ENCODE peak calls at places on chromosomes 4 and X, in five cellular contexts. J is HFFc6, B is WTC11, W is GM20000, M is transverse colon. E is an unnamed sample.
A peak's percentile ranks its signal among the peaks of the same experiment; 100 is the strongest.

GRCh38 chr4:185665655-185666054 is 130.3 kb upstream of the PDLIM3 start:
- DNase-seq in B (no peak), M (no peak), W (no peak), J (no peak), E (no peak)

GRCh38 chrX:69096963-69097362 is 68.3 kb downstream of the PJA1 start:
- DNase-seq in B (no peak), J (no peak), W (no peak), M (no peak), E (no peak)

GRCh38 chr4:133151681-133152329 is 2.7 kb downstream of the PCDH10 start:
- DNase-seq in J (peak; percentile 32), M (no peak), B (peak; percentile 75), W (peak; percentile 8), E (no peak)

GRCh38 chr4:53816561-53816960 is 225.3 kb upstream of the LNX1 start:
- DNase-seq in B (no peak), J (peak; percentile 7), M (no peak), W (no peak), E (no peak)

GRCh38 chr4:87209182-87209581 is 11.2 kb downstream of the KLHL8 start:
- DNase-seq in J (no peak), M (no peak), W (no peak), B (no peak), E (no peak)

GRCh38 chr4:183081116-183081469 is 18.0 kb upstream of the WWC2 start:
- DNase-seq in B (no peak), W (no peak), M (no peak), J (no peak), E (no peak)

GRCh38 chr4:80185787-80186548 is 11.3 kb upstream of the PRDM8 start:
- DNase-seq in W (peak; percentile 12), M (no peak), B (no peak), J (no peak), E (no peak)

GRCh38 chr4:68175562-68176155 is 46.0 kb upstream of the TMPRSS11F start:
- DNase-seq in M (no peak), W (peak; percentile 59), B (no peak), J (peak; percentile 46), E (peak; percentile 12)

GRCh38 chrX:107449490-107450175 is at the start of gene FRMPD3:
- DNase-seq in M (no peak), W (no peak), J (no peak), B (no peak), E (no peak)

GRCh38 chrX:17521871-17522693 is 147.1 kb downstream of the NHS start:
- DNase-seq in W (no peak), B (peak; percentile 38), M (peak; percentile 28), J (no peak), E (no peak)

GRCh38 chr4:75494563-75494962 is 19.6 kb downstream of the RCHY1 start:
- DNase-seq in W (no peak), J (peak; percentile 71), M (no peak), B (no peak), E (no peak)

GRCh38 chr4:75495489-75495888 is 18.7 kb downstream of the RCHY1 start:
- DNase-seq in J (no peak), B (no peak), W (no peak), M (no peak), E (no peak)

GRCh38 chr4:75484195-75484594 is 30.0 kb downstream of the RCHY1 start:
- DNase-seq in M (no peak), J (no peak), B (no peak), W (no peak), E (no peak)

DNA sequence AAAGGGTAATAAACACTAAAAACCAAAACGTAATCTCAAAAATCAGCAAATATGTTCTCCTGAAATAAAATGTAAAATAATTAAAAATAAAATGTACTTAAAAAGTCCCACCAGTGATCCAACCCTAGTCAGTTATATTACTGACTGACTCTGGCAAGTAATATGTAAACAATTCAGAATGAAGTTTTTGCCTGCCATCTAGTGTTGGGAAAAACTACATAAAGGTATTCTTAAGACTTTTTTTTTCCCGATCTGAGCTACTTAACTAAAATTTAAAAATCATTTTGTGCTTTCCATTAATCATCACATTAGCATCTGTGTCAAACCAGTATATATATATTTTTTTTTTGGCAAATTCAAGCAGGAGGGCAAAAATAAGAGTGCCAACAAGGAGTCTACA is 24.0 kb downstream of the RCHY1 start:
- DNase-seq in W (no peak), J (peak; percentile 10), B (no peak), M (no peak), E (no peak)
- TF ChIP-seq CTCF in W (no peak), J (peak; percentile 66), B (no peak), M (peak; percentile 15), E (peak; percentile 32)

GRCh38 chr4:108830509-108831244 is 67.8 kb upstream of the ETNPPL start:
- DNase-seq in B (no peak), J (no peak), M (peak; percentile 39), W (no peak), E (no peak)

GRCh38 chr4:108829981-108830492 is 67.2 kb upstream of the ETNPPL start:
- DNase-seq in J (no peak), M (no peak), W (no peak), B (no peak), E (no peak)

GRCh38 chr4:108834167-108834566 is 71.3 kb upstream of the ETNPPL start:
- DNase-seq in B (no peak), M (no peak), J (peak; percentile 68), W (no peak), E (no peak)

GRCh38 chr4:108834787-108835384 is 72.0 kb upstream of the ETNPPL start:
- DNase-seq in B (no peak), M (no peak), W (peak; percentile 4), J (peak; percentile 65), E (no peak)

DNA sequence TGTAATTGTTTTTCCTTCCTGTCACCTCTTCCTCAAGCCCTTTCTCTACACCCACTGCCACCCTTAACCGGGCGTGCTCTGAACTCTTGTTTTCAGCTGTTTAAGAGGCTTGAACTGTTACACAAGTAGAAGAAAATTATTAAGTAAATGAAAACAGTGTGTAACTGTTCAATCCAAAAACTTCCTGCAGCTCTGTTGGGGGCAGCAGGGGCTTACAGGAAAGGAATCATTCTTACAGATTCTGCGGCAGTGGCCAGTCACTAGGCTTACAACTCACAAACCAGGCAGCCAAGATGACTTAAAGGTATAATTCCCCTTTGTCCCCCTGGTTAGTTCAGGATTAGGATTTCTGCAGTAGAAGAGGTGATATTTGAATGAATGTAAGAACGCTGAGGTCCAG is 70.2 kb upstream of the ETNPPL start:
- DNase-seq in M (no peak), J (peak; percentile 59), B (no peak), W (no peak), E (no peak)
- TF ChIP-seq CTCF in M (no peak), J (peak; percentile 53), B (no peak), W (no peak), E (peak; percentile 53)

DNA sequence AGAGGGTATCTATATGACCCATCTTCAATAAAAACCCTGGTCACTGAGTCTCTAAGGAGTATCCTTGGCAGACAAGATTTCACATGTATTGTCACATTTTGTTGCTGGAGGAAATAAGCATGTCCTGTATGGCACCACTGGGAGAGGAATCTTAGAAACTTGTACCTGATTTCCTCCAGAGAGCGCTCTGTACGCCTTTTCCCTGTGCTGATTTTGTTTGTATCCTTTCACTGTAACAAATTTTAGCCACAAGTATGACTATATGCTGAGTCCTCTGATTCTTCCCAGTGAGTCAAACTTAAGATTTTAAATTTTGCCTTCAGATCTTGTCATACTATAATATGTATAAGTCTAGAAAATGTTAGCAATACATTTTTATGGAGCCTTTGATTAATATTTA is 102.8 kb downstream of the ITIH6 start:
- DNase-seq in B (no peak), M (no peak), W (no peak), J (no peak), E (no peak)
- TF ChIP-seq CTCF in B (no peak), M (no peak), W (no peak), J (no peak), E (no peak)

GRCh38 chr4:84159767-84160166 is 339.3 kb downstream of the NKX6-1 start:
- DNase-seq in W (no peak), J (no peak), B (peak; percentile 67), M (no peak), E (no peak)
- TF ChIP-seq CTCF in W (no peak), J (peak; percentile 8), B (no peak), M (no peak), E (no peak)

GRCh38 chrX:24243692-24244091 is 70.2 kb downstream of the SUPT20HL2 start:
- DNase-seq in J (no peak), W (no peak), B (no peak), M (no peak), E (peak; percentile 67)

GRCh38 chrX:24242649-24243556 is 71.0 kb downstream of the SUPT20HL2 start:
- DNase-seq in B (no peak), J (no peak), M (peak; percentile 60), W (peak; percentile 25), E (peak; percentile 97)

GRCh38 chrX:24245201-24245600 is 68.7 kb downstream of the SUPT20HL2 start:
- DNase-seq in M (no peak), J (peak; percentile 65), W (no peak), B (no peak), E (peak; percentile 52)

GRCh38 chrX:24241822-24242648 is 71.8 kb downstream of the SUPT20HL2 start:
- DNase-seq in B (no peak), W (peak; percentile 15), M (no peak), J (no peak), E (no peak)
- TF ChIP-seq CTCF in B (no peak), W (peak; percentile 4), M (peak; percentile 13), J (peak; percentile 63), E (peak; percentile 32)

GRCh38 chrX:134761788-134762187 is 103.5 kb upstream of the PLAC1 start:
- DNase-seq in M (no peak), J (no peak), B (no peak), W (peak; percentile 4), E (no peak)
- TF ChIP-seq CTCF in M (no peak), J (peak; percentile 69), B (no peak), W (peak; percentile 31), E (peak; percentile 42)

GRCh38 chr4:32042486-32042885 is 1322.3 kb downstream of the PCDH7 start:
- DNase-seq in M (no peak), B (no peak), J (no peak), W (no peak), E (no peak)
- TF ChIP-seq CTCF in M (no peak), B (no peak), J (no peak), W (no peak), E (no peak)

DNA sequence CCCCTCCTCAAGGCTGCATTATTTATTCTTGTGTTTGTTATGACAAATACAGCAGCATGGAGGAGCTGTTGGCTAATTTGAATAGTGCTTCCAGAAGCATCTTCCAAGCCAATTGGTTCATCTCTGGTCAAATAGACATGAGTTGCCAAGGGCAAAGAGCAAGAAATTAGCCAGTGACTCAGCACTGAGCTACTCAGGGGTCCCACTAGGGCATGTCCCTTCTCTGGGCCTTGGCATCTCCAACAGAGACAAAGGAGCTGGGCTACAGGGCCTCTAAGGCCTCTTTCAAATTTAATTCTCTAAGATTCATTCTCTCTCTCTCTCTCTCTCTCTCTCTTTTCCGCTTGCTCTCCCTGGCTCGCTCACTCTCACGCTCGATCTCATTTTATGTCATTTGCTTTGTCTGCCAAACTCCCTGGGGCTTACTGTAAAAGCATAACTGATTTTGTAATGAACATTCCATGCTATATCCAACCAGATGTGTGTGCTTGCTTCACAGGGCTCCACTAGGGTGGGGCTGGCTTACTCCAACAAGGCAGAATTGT is 86.7 kb upstream of the MAGEA4 start:
- DNase-seq in J (peak; percentile 82), W (no peak), M (no peak), B (no peak), E (peak; percentile 87)
- TF ChIP-seq CTCF in J (peak; percentile 33), W (no peak), M (no peak), B (no peak), E (peak; percentile 35)

GRCh38 chrX:151801980-151802379 is 67.4 kb downstream of the CNGA2 start:
- DNase-seq in J (no peak), M (no peak), W (no peak), B (no peak), E (no peak)
- TF ChIP-seq CTCF in J (peak; percentile 10), M (no peak), W (no peak), B (no peak), E (peak; percentile 22)

E was measured in AG09319.